ENCODE peak calls at places on chromosomes 13 and 19, in six cellular contexts. One of them, this sample, is unnamed.

GRCh38 chr13:79671420-79671819 is 190.5 kb downstream of the NDFIP2 start:
- DNase-seq in GM06990: no peak
- DNase-seq in SW480: no peak
- DNase-seq in activated CD4-positive, alpha-beta T cell treated with anti-CD3 and anti-CD28 coated beads, Interleukin-2, amount 50 U/mL, for 48 hours: no peak
- DNase-seq in pancreas: no peak
- DNase-seq in NCI-H2029 treated with DMSO at 0.1 percent for 48 hours: no peak
- DNase-seq in this sample: no peak

GRCh38 chr13:101942038-101942437 is 459.8 kb downstream of the FGF14 start:
- DNase-seq in activated CD4-positive, alpha-beta T cell treated with anti-CD3 and anti-CD28 coated beads, Interleukin-2, amount 50 U/mL, for 48 hours: no peak
- DNase-seq in pancreas: no peak
- DNase-seq in SW480: peak
- DNase-seq in GM06990: no peak
- DNase-seq in NCI-H2029 treated with DMSO at 0.1 percent for 48 hours: no peak
- DNase-seq in this sample: no peak

GRCh38 chr13:38897521-38897920 is 93.1 kb downstream of the STOML3 start:
- DNase-seq in SW480: no peak
- DNase-seq in activated CD4-positive, alpha-beta T cell treated with anti-CD3 and anti-CD28 coated beads, Interleukin-2, amount 50 U/mL, for 48 hours: no peak
- DNase-seq in NCI-H2029 treated with DMSO at 0.1 percent for 48 hours: no peak
- DNase-seq in pancreas: no peak
- DNase-seq in GM06990: no peak
- DNase-seq in this sample: no peak

GRCh38 chr19:12555456-12555930 is 4.2 kb upstream of the ZNF564 start:
- DNase-seq in NCI-H2029 treated with DMSO at 0.1 percent for 48 hours: no peak
- DNase-seq in pancreas: no peak
- DNase-seq in GM06990: no peak
- DNase-seq in SW480: no peak
- DNase-seq in activated CD4-positive, alpha-beta T cell treated with anti-CD3 and anti-CD28 coated beads, Interleukin-2, amount 50 U/mL, for 48 hours: no peak
- DNase-seq in this sample: no peak

GRCh38 chr19:56139847-56140582 is 1.1 kb upstream of the ZNF444 start:
- DNase-seq in GM06990: no peak
- DNase-seq in pancreas: peak
- DNase-seq in activated CD4-positive, alpha-beta T cell treated with anti-CD3 and anti-CD28 coated beads, Interleukin-2, amount 50 U/mL, for 48 hours: no peak
- DNase-seq in NCI-H2029 treated with DMSO at 0.1 percent for 48 hours: no peak
- DNase-seq in SW480: no peak
- DNase-seq in this sample: no peak

GRCh38 chr19:37979547-37980082 is 72.6 kb downstream of the SIPA1L3 start:
- DNase-seq in NCI-H2029 treated with DMSO at 0.1 percent for 48 hours: no peak
- DNase-seq in GM06990: peak
- DNase-seq in activated CD4-positive, alpha-beta T cell treated with anti-CD3 and anti-CD28 coated beads, Interleukin-2, amount 50 U/mL, for 48 hours: no peak
- DNase-seq in SW480: peak
- DNase-seq in pancreas: peak
- DNase-seq in this sample: no peak

GRCh38 chr19:33197591-33198000 is 3.5 kb downstream of the LRP3 start:
- DNase-seq in NCI-H2029 treated with DMSO at 0.1 percent for 48 hours: no peak
- DNase-seq in SW480: no peak
- DNase-seq in activated CD4-positive, alpha-beta T cell treated with anti-CD3 and anti-CD28 coated beads, Interleukin-2, amount 50 U/mL, for 48 hours: no peak
- DNase-seq in pancreas: no peak
- DNase-seq in GM06990: peak
- DNase-seq in this sample: no peak

GRCh38 chr13:74256969-74257368 is 122.8 kb upstream of the KLF12 start:
- DNase-seq in GM06990: no peak
- DNase-seq in NCI-H2029 treated with DMSO at 0.1 percent for 48 hours: no peak
- DNase-seq in activated CD4-positive, alpha-beta T cell treated with anti-CD3 and anti-CD28 coated beads, Interleukin-2, amount 50 U/mL, for 48 hours: no peak
- DNase-seq in pancreas: no peak
- DNase-seq in SW480: no peak
- DNase-seq in this sample: no peak

GRCh38 chr19:12788682-12789097 is 2.6 kb upstream of the JUNB start:
- DNase-seq in NCI-H2029 treated with DMSO at 0.1 percent for 48 hours: no peak
- DNase-seq in pancreas: peak
- DNase-seq in SW480: peak
- DNase-seq in activated CD4-positive, alpha-beta T cell treated with anti-CD3 and anti-CD28 coated beads, Interleukin-2, amount 50 U/mL, for 48 hours: peak
- DNase-seq in GM06990: peak
- DNase-seq in this sample: no peak

GRCh38 chr19:2266183-2266993 is 10.2 kb upstream of the JSRP1 start:
- DNase-seq in NCI-H2029 treated with DMSO at 0.1 percent for 48 hours: peak
- DNase-seq in SW480: no peak
- DNase-seq in GM06990: peak
- DNase-seq in activated CD4-positive, alpha-beta T cell treated with anti-CD3 and anti-CD28 coated beads, Interleukin-2, amount 50 U/mL, for 48 hours: peak
- DNase-seq in pancreas: peak
- DNase-seq in this sample: no peak

GRCh38 chr19:38420935-38421334 is 5.1 kb downstream of the RASGRP4 start:
- DNase-seq in SW480: no peak
- DNase-seq in GM06990: no peak
- DNase-seq in NCI-H2029 treated with DMSO at 0.1 percent for 48 hours: no peak
- DNase-seq in pancreas: no peak
- DNase-seq in activated CD4-positive, alpha-beta T cell treated with anti-CD3 and anti-CD28 coated beads, Interleukin-2, amount 50 U/mL, for 48 hours: no peak
- DNase-seq in this sample: no peak

GRCh38 chr19:29484876-29485275 is 40.9 kb upstream of the VSTM2B start:
- DNase-seq in NCI-H2029 treated with DMSO at 0.1 percent for 48 hours: no peak
- DNase-seq in GM06990: no peak
- DNase-seq in SW480: no peak
- DNase-seq in pancreas: no peak
- DNase-seq in activated CD4-positive, alpha-beta T cell treated with anti-CD3 and anti-CD28 coated beads, Interleukin-2, amount 50 U/mL, for 48 hours: no peak
- DNase-seq in this sample: no peak

GRCh38 chr19:37790244-37790925 is 11.0 kb upstream of the ZNF573 start:
- DNase-seq in activated CD4-positive, alpha-beta T cell treated with anti-CD3 and anti-CD28 coated beads, Interleukin-2, amount 50 U/mL, for 48 hours: no peak
- DNase-seq in NCI-H2029 treated with DMSO at 0.1 percent for 48 hours: no peak
- DNase-seq in pancreas: no peak
- DNase-seq in SW480: no peak
- DNase-seq in GM06990: no peak
- DNase-seq in this sample: no peak

GRCh38 chr13:110912651-110913051 is 2.2 kb downstream of the ANKRD10 start:
- DNase-seq in GM06990: no peak
- DNase-seq in NCI-H2029 treated with DMSO at 0.1 percent for 48 hours: no peak
- DNase-seq in SW480: peak
- DNase-seq in activated CD4-positive, alpha-beta T cell treated with anti-CD3 and anti-CD28 coated beads, Interleukin-2, amount 50 U/mL, for 48 hours: no peak
- DNase-seq in pancreas: no peak
- DNase-seq in this sample: no peak

GRCh38 chr19:43668406-43669158 is 1.4 kb downstream of the PLAUR start:
- DNase-seq in activated CD4-positive, alpha-beta T cell treated with anti-CD3 and anti-CD28 coated beads, Interleukin-2, amount 50 U/mL, for 48 hours: peak
- DNase-seq in pancreas: peak
- DNase-seq in NCI-H2029 treated with DMSO at 0.1 percent for 48 hours: peak
- DNase-seq in SW480: peak
- DNase-seq in GM06990: peak
- DNase-seq in this sample: peak

GRCh38 chr19:19405919-19406877 is 723 bp downstream of the GATAD2A start:
- DNase-seq in pancreas: peak
- DNase-seq in NCI-H2029 treated with DMSO at 0.1 percent for 48 hours: no peak
- DNase-seq in SW480: peak
- DNase-seq in activated CD4-positive, alpha-beta T cell treated with anti-CD3 and anti-CD28 coated beads, Interleukin-2, amount 50 U/mL, for 48 hours: peak
- DNase-seq in GM06990: peak
- DNase-seq in this sample: peak

GRCh38 chr19:1790054-1790762 is 21.9 kb downstream of the ATP8B3 start:
- DNase-seq in NCI-H2029 treated with DMSO at 0.1 percent for 48 hours: no peak
- DNase-seq in GM06990: no peak
- DNase-seq in SW480: no peak
- DNase-seq in pancreas: no peak
- DNase-seq in activated CD4-positive, alpha-beta T cell treated with anti-CD3 and anti-CD28 coated beads, Interleukin-2, amount 50 U/mL, for 48 hours: no peak
- DNase-seq in this sample: no peak

GRCh38 chr13:42181381-42181953 is 90.5 kb upstream of the AKAP11 start:
- DNase-seq in GM06990: no peak
- DNase-seq in NCI-H2029 treated with DMSO at 0.1 percent for 48 hours: no peak
- DNase-seq in SW480: no peak
- DNase-seq in pancreas: no peak
- DNase-seq in activated CD4-positive, alpha-beta T cell treated with anti-CD3 and anti-CD28 coated beads, Interleukin-2, amount 50 U/mL, for 48 hours: no peak
- DNase-seq in this sample: no peak

GRCh38 chr13:32737679-32738078 is 151.4 kb downstream of the PDS5B start:
- DNase-seq in SW480: no peak
- DNase-seq in pancreas: no peak
- DNase-seq in NCI-H2029 treated with DMSO at 0.1 percent for 48 hours: no peak
- DNase-seq in GM06990: no peak
- DNase-seq in activated CD4-positive, alpha-beta T cell treated with anti-CD3 and anti-CD28 coated beads, Interleukin-2, amount 50 U/mL, for 48 hours: no peak
- DNase-seq in this sample: no peak

GRCh38 chr19:29680447-29680846 is 15.2 kb downstream of the PLEKHF1 start:
- DNase-seq in pancreas: no peak
- DNase-seq in GM06990: peak
- DNase-seq in NCI-H2029 treated with DMSO at 0.1 percent for 48 hours: no peak
- DNase-seq in activated CD4-positive, alpha-beta T cell treated with anti-CD3 and anti-CD28 coated beads, Interleukin-2, amount 50 U/mL, for 48 hours: peak
- DNase-seq in SW480: no peak
- DNase-seq in this sample: peak

GRCh38 chr19:50205681-50206138 is 2.3 kb downstream of the MYH14 start:
- DNase-seq in NCI-H2029 treated with DMSO at 0.1 percent for 48 hours: peak
- DNase-seq in GM06990: no peak
- DNase-seq in pancreas: peak
- DNase-seq in SW480: peak
- DNase-seq in activated CD4-positive, alpha-beta T cell treated with anti-CD3 and anti-CD28 coated beads, Interleukin-2, amount 50 U/mL, for 48 hours: no peak
- DNase-seq in this sample: no peak

GRCh38 chr13:21435710-21436151 is 23.4 kb downstream of the ZDHHC20 start:
- DNase-seq in NCI-H2029 treated with DMSO at 0.1 percent for 48 hours: no peak
- DNase-seq in pancreas: peak
- DNase-seq in SW480: peak
- DNase-seq in activated CD4-positive, alpha-beta T cell treated with anti-CD3 and anti-CD28 coated beads, Interleukin-2, amount 50 U/mL, for 48 hours: peak
- DNase-seq in GM06990: peak
- DNase-seq in this sample: peak

GRCh38 chr13:29993716-29994488 is 143.5 kb upstream of the UBL3 start:
- DNase-seq in SW480: no peak
- DNase-seq in GM06990: no peak
- DNase-seq in pancreas: no peak
- DNase-seq in activated CD4-positive, alpha-beta T cell treated with anti-CD3 and anti-CD28 coated beads, Interleukin-2, amount 50 U/mL, for 48 hours: no peak
- DNase-seq in NCI-H2029 treated with DMSO at 0.1 percent for 48 hours: no peak
- DNase-seq in this sample: no peak

GRCh38 chr19:19643158-19644053 is at the start of gene GMIP:
- DNase-seq in SW480: peak
- DNase-seq in GM06990: peak
- DNase-seq in NCI-H2029 treated with DMSO at 0.1 percent for 48 hours: peak
- DNase-seq in pancreas: peak
- DNase-seq in activated CD4-positive, alpha-beta T cell treated with anti-CD3 and anti-CD28 coated beads, Interleukin-2, amount 50 U/mL, for 48 hours: peak
- DNase-seq in this sample: peak

GRCh38 chr13:27367570-27367969 is 56.8 kb upstream of the GTF3A start:
- DNase-seq in pancreas: peak
- DNase-seq in GM06990: no peak
- DNase-seq in activated CD4-positive, alpha-beta T cell treated with anti-CD3 and anti-CD28 coated beads, Interleukin-2, amount 50 U/mL, for 48 hours: no peak
- DNase-seq in NCI-H2029 treated with DMSO at 0.1 percent for 48 hours: no peak
- DNase-seq in SW480: no peak
- DNase-seq in this sample: no peak

GRCh38 chr13:111130111-111130508 is 15.0 kb downstream of the ARHGEF7 start:
- DNase-seq in pancreas: no peak
- DNase-seq in SW480: no peak
- DNase-seq in activated CD4-positive, alpha-beta T cell treated with anti-CD3 and anti-CD28 coated beads, Interleukin-2, amount 50 U/mL, for 48 hours: no peak
- DNase-seq in GM06990: no peak
- DNase-seq in NCI-H2029 treated with DMSO at 0.1 percent for 48 hours: no peak
- DNase-seq in this sample: no peak

GRCh38 chr13:94389544-94390351 is 89.7 kb downstream of the DCT start:
- DNase-seq in activated CD4-positive, alpha-beta T cell treated with anti-CD3 and anti-CD28 coated beads, Interleukin-2, amount 50 U/mL, for 48 hours: no peak
- DNase-seq in NCI-H2029 treated with DMSO at 0.1 percent for 48 hours: no peak
- DNase-seq in pancreas: no peak
- DNase-seq in GM06990: no peak
- DNase-seq in SW480: no peak
- DNase-seq in this sample: no peak

GRCh38 chr19:13031917-13032623 is 36.8 kb downstream of the NFIX start:
- DNase-seq in SW480: peak
- DNase-seq in GM06990: no peak
- DNase-seq in activated CD4-positive, alpha-beta T cell treated with anti-CD3 and anti-CD28 coated beads, Interleukin-2, amount 50 U/mL, for 48 hours: no peak
- DNase-seq in pancreas: no peak
- DNase-seq in NCI-H2029 treated with DMSO at 0.1 percent for 48 hours: peak
- DNase-seq in this sample: no peak

GRCh38 chr19:2797280-2797679 is 12.0 kb downstream of the THOP1 start:
- DNase-seq in pancreas: no peak
- DNase-seq in GM06990: no peak
- DNase-seq in SW480: no peak
- DNase-seq in NCI-H2029 treated with DMSO at 0.1 percent for 48 hours: no peak
- DNase-seq in activated CD4-positive, alpha-beta T cell treated with anti-CD3 and anti-CD28 coated beads, Interleukin-2, amount 50 U/mL, for 48 hours: no peak
- DNase-seq in this sample: no peak

GRCh38 chr19:38664503-38665211 is 17.2 kb downstream of the ACTN4 start:
- DNase-seq in activated CD4-positive, alpha-beta T cell treated with anti-CD3 and anti-CD28 coated beads, Interleukin-2, amount 50 U/mL, for 48 hours: no peak
- DNase-seq in pancreas: no peak
- DNase-seq in GM06990: no peak
- DNase-seq in NCI-H2029 treated with DMSO at 0.1 percent for 48 hours: no peak
- DNase-seq in SW480: peak
- DNase-seq in this sample: no peak

GRCh38 chr19:17348700-17349099 is 11.3 kb downstream of the GTPBP3 start:
- DNase-seq in SW480: peak
- DNase-seq in activated CD4-positive, alpha-beta T cell treated with anti-CD3 and anti-CD28 coated beads, Interleukin-2, amount 50 U/mL, for 48 hours: no peak
- DNase-seq in GM06990: no peak
- DNase-seq in pancreas: peak
- DNase-seq in NCI-H2029 treated with DMSO at 0.1 percent for 48 hours: no peak
- DNase-seq in this sample: no peak

GRCh38 chr13:24081388-24081787 is 79.1 kb upstream of the SPATA13 start:
- DNase-seq in activated CD4-positive, alpha-beta T cell treated with anti-CD3 and anti-CD28 coated beads, Interleukin-2, amount 50 U/mL, for 48 hours: no peak
- DNase-seq in NCI-H2029 treated with DMSO at 0.1 percent for 48 hours: no peak
- DNase-seq in SW480: no peak
- DNase-seq in GM06990: no peak
- DNase-seq in pancreas: no peak
- DNase-seq in this sample: no peak

GRCh38 chr13:92221916-92222315 is 823.5 kb downstream of the GPC5 start:
- DNase-seq in pancreas: no peak
- DNase-seq in SW480: no peak
- DNase-seq in activated CD4-positive, alpha-beta T cell treated with anti-CD3 and anti-CD28 coated beads, Interleukin-2, amount 50 U/mL, for 48 hours: no peak
- DNase-seq in GM06990: no peak
- DNase-seq in NCI-H2029 treated with DMSO at 0.1 percent for 48 hours: no peak
- DNase-seq in this sample: no peak

GRCh38 chr19:29524912-29525870 is 603 bp upstream of the VSTM2B start:
- DNase-seq in SW480: no peak
- DNase-seq in pancreas: no peak
- DNase-seq in activated CD4-positive, alpha-beta T cell treated with anti-CD3 and anti-CD28 coated beads, Interleukin-2, amount 50 U/mL, for 48 hours: peak
- DNase-seq in NCI-H2029 treated with DMSO at 0.1 percent for 48 hours: no peak
- DNase-seq in GM06990: no peak
- DNase-seq in this sample: no peak

GRCh38 chr13:106230450-106230849 is 305.0 kb downstream of the EFNB2 start:
- DNase-seq in activated CD4-positive, alpha-beta T cell treated with anti-CD3 and anti-CD28 coated beads, Interleukin-2, amount 50 U/mL, for 48 hours: no peak
- DNase-seq in NCI-H2029 treated with DMSO at 0.1 percent for 48 hours: peak
- DNase-seq in GM06990: no peak
- DNase-seq in SW480: no peak
- DNase-seq in pancreas: no peak
- DNase-seq in this sample: no peak

GRCh38 chr13:99528547-99528946 is 27.3 kb downstream of the TM9SF2 start:
- DNase-seq in SW480: peak
- DNase-seq in activated CD4-positive, alpha-beta T cell treated with anti-CD3 and anti-CD28 coated beads, Interleukin-2, amount 50 U/mL, for 48 hours: peak
- DNase-seq in pancreas: no peak
- DNase-seq in NCI-H2029 treated with DMSO at 0.1 percent for 48 hours: no peak
- DNase-seq in GM06990: no peak
- DNase-seq in this sample: no peak

GRCh38 chr19:55647732-55648656 is at the start of gene CCDC106:
- DNase-seq in NCI-H2029 treated with DMSO at 0.1 percent for 48 hours: no peak
- DNase-seq in SW480: no peak
- DNase-seq in GM06990: peak
- DNase-seq in pancreas: peak
- DNase-seq in activated CD4-positive, alpha-beta T cell treated with anti-CD3 and anti-CD28 coated beads, Interleukin-2, amount 50 U/mL, for 48 hours: peak
- DNase-seq in this sample: no peak

GRCh38 chr19:45782162-45782623 is at the start of gene DMPK:
- DNase-seq in GM06990: no peak
- DNase-seq in SW480: no peak
- DNase-seq in activated CD4-positive, alpha-beta T cell treated with anti-CD3 and anti-CD28 coated beads, Interleukin-2, amount 50 U/mL, for 48 hours: no peak
- DNase-seq in NCI-H2029 treated with DMSO at 0.1 percent for 48 hours: no peak
- DNase-seq in pancreas: peak
- DNase-seq in this sample: no peak